ENCODE peak calls at places on chromosome 6, in four cellular contexts. One of them, this sample, is unnamed.

GRCh38 chr6:106381223-106381622 is 20.7 kb downstream of the CRYBG1 start:
- DNase-seq in H9: no peak
- DNase-seq in A549: no peak
- DNase-seq in fibroblast of lung: no peak
- DNase-seq in this sample: no peak

GRCh38 chr6:79604583-79605037 is 26.5 kb upstream of the SH3BGRL2 start:
- DNase-seq in H9: no peak
- DNase-seq in fibroblast of lung: no peak
- DNase-seq in A549: peak; percentile 65
- DNase-seq in this sample: peak; percentile 63

GRCh38 chr6:82861121-82861520 is 204.5 kb downstream of the UBE3D start:
- DNase-seq in fibroblast of lung: no peak
- DNase-seq in H9: no peak
- DNase-seq in A549: no peak
- DNase-seq in this sample: no peak

GRCh38 chr6:124393536-124393935 is 568.7 kb upstream of the RNF217 start:
- DNase-seq in fibroblast of lung: peak; percentile 29
- DNase-seq in A549: no peak
- DNase-seq in H9: no peak
- DNase-seq in this sample: no peak

GRCh38 chr6:101080597-101080996 is 199.5 kb upstream of the ASCC3 start:
- DNase-seq in A549: peak; percentile 69
- DNase-seq in fibroblast of lung: peak; percentile 25
- DNase-seq in H9: no peak
- DNase-seq in this sample: no peak

GRCh38 chr6:6105472-6106036 is 98.8 kb upstream of the NRN1 start:
- DNase-seq in H9: peak; percentile 68
- DNase-seq in A549: peak; percentile 4
- DNase-seq in fibroblast of lung: no peak
- DNase-seq in this sample: no peak

GRCh38 chr6:43800746-43801488 is 30.9 kb downstream of the VEGFA start:
- DNase-seq in A549: no peak
- DNase-seq in H9: no peak
- DNase-seq in fibroblast of lung: no peak
- DNase-seq in this sample: no peak

GRCh38 chr6:144215402-144215931 is 65.2 kb downstream of the STX11 start:
- DNase-seq in H9: no peak
- DNase-seq in A549: no peak
- DNase-seq in fibroblast of lung: peak; percentile 36
- DNase-seq in this sample: peak; percentile 32

GRCh38 chr6:151387581-151387980 is 3.8 kb downstream of the ZBTB2 start:
- DNase-seq in H9: no peak
- DNase-seq in A549: no peak
- DNase-seq in fibroblast of lung: peak; percentile 45
- DNase-seq in this sample: no peak

GRCh38 chr6:54717849-54718455 is 128.6 kb upstream of the FAM83B start:
- DNase-seq in A549: peak; percentile 48
- DNase-seq in fibroblast of lung: peak; percentile 50
- DNase-seq in H9: peak; percentile 52
- DNase-seq in this sample: peak; percentile 83

GRCh38 chr6:28809947-28810654 is 113.7 kb downstream of the TRIM27 start:
- DNase-seq in A549: peak; percentile 57
- DNase-seq in H9: peak; percentile 64
- DNase-seq in fibroblast of lung: no peak
- DNase-seq in this sample: no peak

GRCh38 chr6:55868910-55869479 is 6.4 kb downstream of the BMP5 start:
- DNase-seq in fibroblast of lung: no peak
- DNase-seq in H9: no peak
- DNase-seq in A549: peak; percentile 50
- DNase-seq in this sample: peak; percentile 34

GRCh38 chr6:53510751-53511150 is 34.1 kb downstream of the GCLC start:
- DNase-seq in fibroblast of lung: no peak
- DNase-seq in A549: no peak
- DNase-seq in H9: no peak
- DNase-seq in this sample: no peak

GRCh38 chr6:53512631-53513030 is 32.3 kb downstream of the GCLC start:
- DNase-seq in fibroblast of lung: no peak
- DNase-seq in H9: no peak
- DNase-seq in A549: no peak
- DNase-seq in this sample: no peak

GRCh38 chr6:53514677-53515076 is 30.2 kb downstream of the GCLC start:
- DNase-seq in A549: no peak
- DNase-seq in fibroblast of lung: no peak
- DNase-seq in H9: no peak
- DNase-seq in this sample: no peak

GRCh38 chr6:53513056-53513455 is 31.8 kb downstream of the GCLC start:
- DNase-seq in fibroblast of lung: no peak
- DNase-seq in H9: no peak
- DNase-seq in A549: no peak
- DNase-seq in this sample: peak; percentile 62

GRCh38 chr6:53513519-53513966 is 31.4 kb downstream of the GCLC start:
- DNase-seq in A549: no peak
- DNase-seq in H9: no peak
- DNase-seq in fibroblast of lung: peak; percentile 41
- DNase-seq in this sample: peak; percentile 31
- H3K4me1 ChIP-seq in A549: peaks cover 67% of the 10 kb centered on the region
- H3K4me1 ChIP-seq in H9: no peaks in the 10 kb centered on the region
- H3K4me1 ChIP-seq in fibroblast of lung: no peaks in the 10 kb centered on the region
- H3K4me1 ChIP-seq in this sample: peaks cover 19% of the 10 kb centered on the region

DNA sequence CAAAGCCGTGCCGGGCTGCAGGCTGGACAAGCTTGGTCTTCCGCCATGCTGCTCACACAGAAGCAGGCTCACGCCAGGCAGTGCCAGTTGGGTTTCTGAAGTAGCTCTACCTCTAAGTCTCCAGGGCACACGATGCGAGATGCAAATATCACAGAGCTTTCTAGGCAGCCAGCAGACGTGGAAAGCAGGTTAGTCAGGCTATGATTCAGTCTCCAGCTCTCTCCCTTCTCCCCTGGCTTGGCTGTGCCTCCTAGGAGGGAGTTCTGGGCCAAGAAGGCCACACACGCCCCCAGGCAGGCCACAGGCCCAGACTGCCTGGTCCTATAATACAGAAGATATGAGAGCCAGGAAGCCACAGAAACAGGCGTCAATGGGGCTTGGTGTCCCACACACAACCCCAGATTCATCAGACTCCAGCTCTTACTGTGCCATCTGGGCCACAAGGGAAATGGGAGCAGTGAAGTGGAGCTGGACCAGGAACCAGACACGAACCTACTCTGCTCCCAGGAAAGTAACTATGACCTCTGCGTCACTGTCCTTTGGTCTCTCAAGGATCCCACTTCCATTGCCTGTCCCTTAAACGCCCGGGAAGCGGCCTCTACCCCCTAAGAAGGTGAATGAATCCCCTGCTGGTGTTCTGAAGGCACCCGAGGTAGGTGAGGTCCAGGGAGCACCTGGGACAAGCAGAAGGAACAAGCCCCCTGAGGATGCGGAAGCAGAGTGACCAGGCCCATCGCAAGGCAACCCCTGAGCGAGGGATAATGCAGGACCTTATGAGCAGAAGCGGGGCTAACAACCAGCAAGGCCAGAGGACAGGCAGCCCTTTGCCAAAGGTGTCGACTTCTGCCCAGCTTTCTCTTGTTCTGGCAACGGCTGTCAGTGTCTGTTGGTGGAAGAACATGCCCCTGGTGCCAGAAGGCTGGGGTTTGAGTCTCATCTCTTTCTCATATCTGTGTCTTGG is 61.1 kb downstream of the GFOD1 start:
- DNase-seq in H9: no peak
- DNase-seq in A549: no peak
- DNase-seq in fibroblast of lung: peak; percentile 31
- DNase-seq in this sample: no peak
- H3K4me2 ChIP-seq in H9: no peak overlapping the region
- H3K4me2 ChIP-seq in A549: no peak overlapping the region
- H3K4me2 ChIP-seq in fibroblast of lung: peak overlapping the region; percentile 75
- H3K4me2 ChIP-seq in this sample: no peak overlapping the region

DNA sequence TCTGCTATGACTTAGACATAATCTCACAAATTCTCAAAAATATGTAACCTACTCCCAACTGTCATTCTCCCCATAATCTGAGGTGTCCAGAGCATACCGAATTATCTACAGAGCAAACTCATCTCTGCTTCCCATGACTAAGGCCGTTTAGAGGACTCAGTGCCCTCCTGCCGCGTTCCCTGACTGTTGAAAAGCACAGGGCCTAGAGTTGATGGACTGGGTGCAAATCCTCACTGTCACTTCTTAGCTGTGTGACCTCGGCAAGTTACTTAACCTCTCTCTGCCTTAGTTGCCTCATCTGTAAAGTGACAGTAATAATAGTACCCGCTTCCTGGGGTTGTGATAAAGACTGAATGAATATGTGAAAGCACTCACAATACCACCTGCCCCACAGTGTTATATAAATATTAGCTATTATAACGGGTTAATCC is 4.7 kb upstream of the TUBB2A start:
- DNase-seq in A549: peak; percentile 76
- DNase-seq in fibroblast of lung: no peak
- DNase-seq in H9: no peak
- DNase-seq in this sample: peak; percentile 36
- H3K27ac ChIP-seq in A549: peak overlapping the region; percentile 95
- H3K27ac ChIP-seq in fibroblast of lung: no peak overlapping the region
- H3K27ac ChIP-seq in H9: no peak overlapping the region
- H3K27ac ChIP-seq in this sample: peak overlapping the region; percentile 95

GRCh38 chr6:156859686-156860085 is 82.5 kb downstream of the ARID1B start:
- DNase-seq in A549: no peak
- DNase-seq in H9: no peak
- DNase-seq in fibroblast of lung: no peak
- DNase-seq in this sample: no peak

GRCh38 chr6:156864557-156864956 is 87.4 kb downstream of the ARID1B start:
- DNase-seq in A549: no peak
- DNase-seq in H9: no peak
- DNase-seq in fibroblast of lung: no peak
- DNase-seq in this sample: no peak

GRCh38 chr6:156863504-156863903 is 86.3 kb downstream of the ARID1B start:
- DNase-seq in A549: no peak
- DNase-seq in fibroblast of lung: no peak
- DNase-seq in H9: no peak
- DNase-seq in this sample: no peak

GRCh38 chr6:156865019-156865629 is 87.9 kb downstream of the ARID1B start:
- DNase-seq in H9: no peak
- DNase-seq in A549: no peak
- DNase-seq in fibroblast of lung: peak; percentile 38
- DNase-seq in this sample: no peak

GRCh38 chr6:156862711-156863110 is 85.5 kb downstream of the ARID1B start:
- DNase-seq in A549: no peak
- DNase-seq in H9: no peak
- DNase-seq in fibroblast of lung: no peak
- DNase-seq in this sample: no peak
- H3K4me1 ChIP-seq in A549: peaks cover 17% of the 10 kb centered on the region
- H3K4me1 ChIP-seq in H9: peaks cover 8% of the 10 kb centered on the region
- H3K4me1 ChIP-seq in fibroblast of lung: no peaks in the 10 kb centered on the region
- H3K4me1 ChIP-seq in this sample: peaks cover 13% of the 10 kb centered on the region

GRCh38 chr6:111952821-111953535 is 79.7 kb upstream of the FYN start:
- DNase-seq in H9: no peak
- DNase-seq in fibroblast of lung: no peak
- DNase-seq in A549: peak; percentile 8
- DNase-seq in this sample: no peak
- H3K4me2 ChIP-seq in H9: no peak overlapping the region
- H3K4me2 ChIP-seq in fibroblast of lung: no peak overlapping the region
- H3K4me2 ChIP-seq in A549: no peak overlapping the region
- H3K4me2 ChIP-seq in this sample: no peak overlapping the region

DNA sequence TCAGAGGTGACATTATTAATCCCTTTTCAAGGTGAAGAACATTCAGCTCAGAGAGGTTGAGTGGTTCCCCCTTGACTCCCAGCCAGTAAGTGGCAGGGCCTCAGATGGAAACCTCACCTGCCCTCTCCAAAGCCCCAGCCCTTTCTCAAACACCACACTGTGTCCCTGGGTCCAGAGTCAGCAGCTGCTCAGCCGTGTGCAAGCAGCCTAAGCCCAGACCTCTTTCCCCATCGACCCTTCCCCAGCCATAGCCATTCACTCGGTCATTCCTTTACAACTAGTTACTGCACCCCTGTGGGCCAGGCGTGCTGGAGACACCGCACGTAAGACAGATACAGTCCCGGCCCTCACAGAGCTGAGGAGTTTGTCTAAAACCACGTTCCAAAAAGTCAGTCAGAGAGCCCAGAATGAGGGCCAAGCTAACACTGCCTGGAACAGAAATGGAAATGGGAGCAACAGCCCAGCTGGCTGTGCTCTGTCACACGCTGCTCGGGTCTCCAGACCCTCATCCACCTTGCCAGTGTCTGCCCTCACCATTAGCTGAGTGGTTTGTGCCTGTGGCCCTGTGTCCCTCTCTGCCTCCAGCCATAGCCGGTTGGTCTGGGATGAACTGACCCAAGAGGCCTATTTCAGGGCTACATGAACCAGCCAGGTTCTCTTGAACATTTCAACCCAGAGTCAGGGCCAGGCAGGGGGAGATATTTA is 29.6 kb downstream of the ZC3H12D start:
- DNase-seq in A549: no peak
- DNase-seq in fibroblast of lung: no peak
- DNase-seq in H9: no peak
- DNase-seq in this sample: no peak
- H3K27ac ChIP-seq in A549: no peak overlapping the region
- H3K27ac ChIP-seq in fibroblast of lung: no peak overlapping the region
- H3K27ac ChIP-seq in H9: no peak overlapping the region
- H3K27ac ChIP-seq in this sample: no peak overlapping the region

DNA sequence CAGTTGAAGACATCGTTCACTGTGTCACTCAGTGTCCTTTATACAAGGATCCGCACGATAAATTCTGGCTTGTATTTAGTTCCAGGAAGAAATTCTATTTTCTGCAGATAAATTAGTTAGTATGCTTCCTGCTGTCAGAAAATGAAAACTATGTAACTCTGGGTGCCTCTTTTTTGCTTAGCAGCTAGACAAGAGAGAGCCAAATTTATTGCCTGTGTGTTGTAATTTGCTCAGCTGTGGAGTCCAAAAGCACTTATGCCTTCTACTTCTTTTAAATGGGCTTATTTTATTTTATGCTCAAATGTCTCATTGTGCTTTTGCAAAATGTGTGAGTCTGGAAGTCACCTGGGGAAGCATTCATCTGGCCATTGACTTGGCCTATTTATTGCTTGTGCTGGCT is 56.5 kb upstream of the KCNK16 start:
- DNase-seq in A549: no peak
- DNase-seq in H9: no peak
- DNase-seq in fibroblast of lung: no peak
- DNase-seq in this sample: no peak
- H3K4me1 ChIP-seq in A549: no peaks in the 10 kb centered on the region
- H3K4me1 ChIP-seq in H9: no peaks in the 10 kb centered on the region
- H3K4me1 ChIP-seq in fibroblast of lung: no peaks in the 10 kb centered on the region
- H3K4me1 ChIP-seq in this sample: peaks cover 16% of the 10 kb centered on the region

DNA sequence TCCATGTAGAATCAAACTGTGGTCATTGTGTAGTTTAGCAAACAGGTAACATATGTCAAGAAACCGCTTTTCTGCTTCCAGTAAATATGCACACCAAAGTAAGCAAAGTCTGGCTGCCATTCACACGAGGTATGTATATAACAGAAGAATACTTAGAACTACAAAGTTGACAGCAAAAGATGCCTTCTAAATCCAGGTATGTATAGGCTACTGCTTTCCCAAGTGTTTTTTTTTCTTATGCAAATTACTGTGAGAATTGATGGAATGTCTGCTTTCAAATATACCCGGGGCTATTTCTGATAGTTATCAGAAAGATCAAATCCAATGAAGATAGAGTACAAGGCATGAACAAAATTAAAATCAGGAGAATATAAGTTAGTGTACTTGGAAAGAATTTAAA is 229.2 kb downstream of the HACE1 start:
- DNase-seq in A549: no peak
- DNase-seq in fibroblast of lung: no peak
- DNase-seq in H9: no peak
- DNase-seq in this sample: no peak
- H3K4me2 ChIP-seq in A549: no peak overlapping the region
- H3K4me2 ChIP-seq in fibroblast of lung: no peak overlapping the region
- H3K4me2 ChIP-seq in H9: peak overlapping the region; percentile 25
- H3K4me2 ChIP-seq in this sample: no peak overlapping the region

This sample was measured in hepatocyte.